ENCODE peak calls at places on chromosomes 11 and 22, in eight cellular contexts. K is B cell, R is NB4, C is neural crest cell, H is pancreas, E is AG10803, A is neural progenitor cell, M is esophagus muscularis mucosa. T is an unnamed sample.
A peak's percentile ranks its signal among the peaks of the same experiment; 100 is the strongest.

GRCh38 chr11:14300661-14301304 is 58.2 kb downstream of the RRAS2 start:
- DNase-seq in K (peak; percentile 60), R (peak; percentile 66), C (peak; percentile 39), H (peak; percentile 28), E (peak; percentile 80), A (peak; percentile 75), M (no peak), T (peak; percentile 43)

GRCh38 chr11:5036671-5037070 is 9.7 kb upstream of the OR52J3 start:
- DNase-seq in K (no peak), R (no peak), C (no peak), H (no peak), E (no peak), A (no peak), M (no peak), T (no peak)

GRCh38 chr22:49734390-49734789 is 93.3 kb downstream of the BRD1 start:
- DNase-seq in K (no peak), R (no peak), C (no peak), H (no peak), E (no peak), A (no peak), M (no peak), T (no peak)

GRCh38 chr11:88398372-88399140 is 61.0 kb upstream of the CTSC start:
- DNase-seq in K (no peak), R (no peak), C (no peak), H (no peak), E (peak; percentile 31), A (no peak), M (no peak), T (no peak)

GRCh38 chr11:67409781-67410368 is 5.6 kb upstream of the CARNS1 start:
- DNase-seq in K (peak; percentile 89), R (peak; percentile 74), C (no peak), H (peak; percentile 72), E (no peak), A (peak; percentile 67), M (no peak), T (no peak)

GRCh38 chr22:23789121-23789520 is 2.4 kb downstream of the SMARCB1 start:
- DNase-seq in K (no peak), R (no peak), C (no peak), H (no peak), E (no peak), A (peak; percentile 18), M (no peak), T (no peak)

GRCh38 chr11:45593992-45594391 is 71.4 kb downstream of the CHST1 start:
- DNase-seq in K (no peak), R (peak; percentile 39), C (no peak), H (no peak), E (no peak), A (no peak), M (no peak), T (no peak)

GRCh38 chr22:50032941-50033601 is 20.5 kb upstream of the IL17REL start:
- DNase-seq in K (peak; percentile 27), R (no peak), C (no peak), H (no peak), E (no peak), A (no peak), M (no peak), T (no peak)

GRCh38 chr11:71309181-71309580 is 56.8 kb upstream of the SHANK2 start:
- DNase-seq in K (no peak), R (no peak), C (no peak), H (no peak), E (no peak), A (no peak), M (peak; percentile 75), T (no peak)

GRCh38 chr22:48605125-48605524 is 1222.5 kb downstream of the BRD1 start:
- DNase-seq in K (no peak), R (no peak), C (no peak), H (no peak), E (no peak), A (no peak), M (no peak), T (no peak)

GRCh38 chr11:36157151-36157519 is 132.1 kb downstream of the COMMD9 start:
- DNase-seq in K (no peak), R (no peak), C (no peak), H (no peak), E (no peak), A (no peak), M (no peak), T (no peak)

GRCh38 chr11:1503708-1504104 is 17.1 kb upstream of the MOB2 start:
- DNase-seq in K (no peak), R (no peak), C (no peak), H (no peak), E (peak; percentile 8), A (no peak), M (no peak), T (no peak)

GRCh38 chr11:72579816-72580647 is 94.2 kb downstream of the PDE2A start:
- DNase-seq in K (peak; percentile 28), R (peak; percentile 36), C (no peak), H (no peak), E (no peak), A (no peak), M (no peak), T (no peak)

GRCh38 chr22:46748948-46749681 is 11.1 kb upstream of the CERK start:
- DNase-seq in K (no peak), R (peak; percentile 20), C (no peak), H (no peak), E (peak; percentile 72), A (no peak), M (no peak), T (peak; percentile 36)

GRCh38 chr11:130151196-130151595 is 8.4 kb upstream of the ST14 start:
- DNase-seq in K (no peak), R (no peak), C (no peak), H (no peak), E (no peak), A (no peak), M (no peak), T (no peak)

GRCh38 chr22:40121463-40121862 is 56.3 kb upstream of the TNRC6B start:
- DNase-seq in K (no peak), R (no peak), C (peak; percentile 4), H (no peak), E (no peak), A (no peak), M (no peak), T (no peak)

DNA sequence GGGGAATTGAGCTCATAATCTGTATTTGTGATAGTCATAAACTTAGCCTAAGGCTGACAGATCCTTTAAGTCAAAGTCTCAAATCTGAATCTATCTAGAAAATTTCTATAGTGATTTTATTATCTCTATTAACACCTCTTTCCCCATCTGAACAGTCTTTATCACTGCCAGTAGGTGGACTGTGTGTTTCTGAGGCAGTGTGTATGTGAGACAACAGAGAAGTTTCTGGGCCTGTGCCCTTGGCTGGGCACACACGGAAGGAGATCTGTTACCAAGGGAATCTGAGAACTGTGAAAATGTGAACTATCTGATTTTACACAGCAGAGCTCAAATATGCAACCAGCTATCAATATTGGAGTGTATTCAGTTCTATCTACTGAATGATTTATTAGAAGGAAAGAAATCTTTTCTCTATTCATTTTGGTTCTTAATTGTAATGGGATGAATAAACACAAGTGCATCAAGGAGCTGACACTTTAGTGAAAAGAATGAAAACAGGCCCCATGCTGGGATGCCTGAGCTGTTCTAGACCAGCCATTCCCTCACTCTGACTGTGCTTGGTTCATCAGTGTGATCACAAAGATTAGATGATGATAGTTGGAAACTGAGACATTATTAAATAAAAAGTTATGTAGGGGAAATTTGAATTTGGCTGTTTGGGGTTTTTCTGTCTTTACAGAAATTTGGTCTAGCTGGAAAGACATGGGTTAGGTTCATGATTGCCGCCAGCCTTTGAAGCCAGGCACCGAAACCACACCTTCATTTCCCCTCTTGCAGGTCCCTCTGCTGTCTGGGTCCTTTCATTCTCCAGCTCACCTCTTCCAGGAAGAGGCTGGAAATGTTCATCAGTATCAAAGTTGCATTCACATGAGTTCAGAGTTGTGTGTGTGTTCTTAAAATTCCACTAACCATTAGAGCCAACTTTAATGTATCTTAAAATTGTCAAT is 68.1 kb downstream of the LIF start:
- DNase-seq in K (no peak), R (no peak), C (no peak), H (no peak), E (peak; percentile 2), A (peak; percentile 19), M (peak; percentile 72), T (no peak)
- TF ChIP-seq CTCF in K (no peak), R (no peak), C (no peak), H (no peak), E (no peak), A (no peak), M (no peak), T (no peak)

GRCh38 chr11:109035261-109035660 is 370.4 kb downstream of the DDX10 start:
- DNase-seq in K (no peak), R (no peak), C (no peak), H (no peak), E (no peak), A (no peak), M (no peak), T (no peak)

GRCh38 chr11:109039611-109040010 is 374.7 kb downstream of the DDX10 start:
- DNase-seq in K (no peak), R (no peak), C (no peak), H (no peak), E (no peak), A (no peak), M (no peak), T (no peak)

GRCh38 chr11:109036011-109036410 is 371.1 kb downstream of the DDX10 start:
- DNase-seq in K (no peak), R (no peak), C (no peak), H (no peak), E (no peak), A (peak; percentile 15), M (peak; percentile 19), T (no peak)

GRCh38 chr11:109040303-109040702 is 375.4 kb downstream of the DDX10 start:
- DNase-seq in K (no peak), R (peak; percentile 24), C (no peak), H (no peak), E (no peak), A (peak; percentile 26), M (peak; percentile 7), T (no peak)

GRCh38 chr11:109037856-109038780 is 373.2 kb downstream of the DDX10 start:
- DNase-seq in K (no peak), R (no peak), C (no peak), H (no peak), E (peak; percentile 99), A (peak; percentile 12), M (peak; percentile 79), T (no peak)
- TF ChIP-seq CTCF in K (no peak), R (no peak), C (no peak), H (no peak), E (peak; percentile 49), A (no peak), M (no peak), T (no peak)

GRCh38 chr22:37162221-37163095 is 12.7 kb upstream of the IL2RB start:
- DNase-seq in K (peak; percentile 72), R (no peak), C (no peak), H (no peak), E (no peak), A (no peak), M (no peak), T (peak; percentile 85)
- TF ChIP-seq CTCF in K (peak; percentile 41), R (no peak), C (no peak), H (no peak), E (no peak), A (no peak), M (no peak), T (peak; percentile 30)

DNA sequence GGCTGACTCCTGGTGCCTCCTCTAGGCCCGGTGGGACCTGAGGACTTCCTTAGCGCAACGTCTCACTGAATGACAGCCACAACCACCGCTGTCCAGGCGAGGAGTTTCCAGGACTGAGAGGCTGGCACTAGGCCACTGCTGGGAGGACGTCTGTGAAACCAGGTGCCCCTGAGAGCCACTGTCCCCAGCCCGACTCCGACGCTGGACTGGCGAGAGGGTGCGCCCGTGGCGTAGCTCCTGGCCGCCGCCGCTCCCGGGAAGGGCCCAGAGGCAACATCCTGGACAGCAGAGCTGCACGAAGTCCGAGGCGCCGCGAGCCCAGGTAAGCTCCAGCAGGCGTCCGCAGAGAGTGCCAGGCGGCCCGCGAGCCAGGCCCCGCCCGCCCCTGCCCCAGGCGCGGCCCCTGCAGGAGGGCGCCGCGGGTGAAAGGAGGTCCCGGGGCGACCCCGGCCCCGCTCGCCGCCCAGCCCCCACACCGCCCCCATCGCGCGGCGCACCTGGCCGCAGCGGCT is 525 bp downstream of the DGCR2 start:
- DNase-seq in K (peak; percentile 47), R (peak; percentile 69), C (peak; percentile 29), H (peak; percentile 72), E (peak; percentile 20), A (peak; percentile 74), M (no peak), T (peak; percentile 45)
- TF ChIP-seq CTCF in K (no peak), R (no peak), C (no peak), H (no peak), E (no peak), A (no peak), M (no peak), T (no peak)

T was measured in natural killer cell.